ENCODE peak calls at places on chromosomes 12 and 14, in four cellular contexts. One of them, this sample, is unnamed. For H3K36me3, the result is how much of the 10 kb centered on the place peaks cover.

GRCh38 chr12:128813883-128814282 is 9.9 kb downstream of the SLC15A4 start:
- DNase-seq in heart right ventricle: no peak
- DNase-seq in bronchial epithelial cell: no peak
- DNase-seq in fibroblast of lung: peak
- DNase-seq in this sample: no peak

GRCh38 chr14:77031680-77032482 is 3.4 kb upstream of the IRF2BPL start:
- DNase-seq in bronchial epithelial cell: peak
- DNase-seq in fibroblast of lung: peak
- DNase-seq in heart right ventricle: no peak
- DNase-seq in this sample: no peak

GRCh38 chr14:103594265-103594664 is 31.5 kb downstream of the COA8 start:
- DNase-seq in bronchial epithelial cell: peak
- DNase-seq in fibroblast of lung: peak
- DNase-seq in heart right ventricle: peak
- DNase-seq in this sample: peak

GRCh38 chr14:68924392-68925158 is 54.5 kb downstream of the ACTN1 start:
- DNase-seq in fibroblast of lung: peak
- DNase-seq in bronchial epithelial cell: no peak
- DNase-seq in heart right ventricle: peak
- DNase-seq in this sample: no peak

GRCh38 chr12:76236640-76237039 is 111.6 kb downstream of the BBS10 start:
- DNase-seq in heart right ventricle: no peak
- DNase-seq in bronchial epithelial cell: peak
- DNase-seq in fibroblast of lung: peak
- DNase-seq in this sample: no peak

GRCh38 chr12:44858456-44858855 is 17.7 kb downstream of the NELL2 start:
- DNase-seq in bronchial epithelial cell: no peak
- DNase-seq in fibroblast of lung: no peak
- DNase-seq in heart right ventricle: no peak
- DNase-seq in this sample: no peak

GRCh38 chr12:115859231-115859630 is 418.3 kb downstream of the MED13L start:
- DNase-seq in heart right ventricle: no peak
- DNase-seq in bronchial epithelial cell: no peak
- DNase-seq in fibroblast of lung: no peak
- DNase-seq in this sample: no peak

GRCh38 chr12:7004287-7004803 is 13.9 kb downstream of the LPCAT3 start:
- DNase-seq in heart right ventricle: no peak
- DNase-seq in fibroblast of lung: no peak
- DNase-seq in bronchial epithelial cell: no peak
- DNase-seq in this sample: no peak

GRCh38 chr12:34398366-34398705 is 376.0 kb downstream of the ALG10 start:
- DNase-seq in bronchial epithelial cell: no peak
- DNase-seq in fibroblast of lung: no peak
- DNase-seq in heart right ventricle: no peak
- DNase-seq in this sample: no peak

GRCh38 chr12:52244615-52244994 is 11.6 kb downstream of the KRT7 start:
- DNase-seq in bronchial epithelial cell: no peak
- DNase-seq in heart right ventricle: no peak
- DNase-seq in fibroblast of lung: no peak
- DNase-seq in this sample: no peak

GRCh38 chr12:587132-587531 is 76.1 kb downstream of the NINJ2 start:
- DNase-seq in bronchial epithelial cell: no peak
- DNase-seq in fibroblast of lung: no peak
- DNase-seq in heart right ventricle: no peak
- DNase-seq in this sample: no peak

GRCh38 chr14:67609642-67610310 is 9.7 kb upstream of the PIGH start:
- DNase-seq in heart right ventricle: no peak
- DNase-seq in bronchial epithelial cell: no peak
- DNase-seq in fibroblast of lung: no peak
- DNase-seq in this sample: no peak

GRCh38 chr12:121494093-121494787 is 86.6 kb downstream of the KDM2B start:
- DNase-seq in fibroblast of lung: no peak
- DNase-seq in heart right ventricle: peak
- DNase-seq in bronchial epithelial cell: peak
- DNase-seq in this sample: no peak

GRCh38 chr12:76544601-76545261 is 14.8 kb downstream of the OSBPL8 start:
- DNase-seq in fibroblast of lung: no peak
- DNase-seq in bronchial epithelial cell: peak
- DNase-seq in heart right ventricle: no peak
- DNase-seq in this sample: no peak

GRCh38 chr14:90649557-90650135 is 166.6 kb downstream of the TTC7B start:
- DNase-seq in fibroblast of lung: no peak
- DNase-seq in heart right ventricle: no peak
- DNase-seq in bronchial epithelial cell: no peak
- DNase-seq in this sample: no peak

GRCh38 chr12:100954118-100954517 is 159.5 kb downstream of the ANO4 start:
- DNase-seq in heart right ventricle: no peak
- DNase-seq in fibroblast of lung: no peak
- DNase-seq in bronchial epithelial cell: no peak
- DNase-seq in this sample: no peak

GRCh38 chr12:63821781-63822251 is 22.7 kb upstream of the SRGAP1 start:
- DNase-seq in fibroblast of lung: peak
- DNase-seq in bronchial epithelial cell: no peak
- DNase-seq in heart right ventricle: peak
- DNase-seq in this sample: no peak

GRCh38 chr14:61342486-61342885 is 21.1 kb downstream of the PRKCH start:
- DNase-seq in fibroblast of lung: no peak
- DNase-seq in bronchial epithelial cell: no peak
- DNase-seq in heart right ventricle: no peak
- DNase-seq in this sample: no peak

GRCh38 chr14:67999290-67999689 is 179.7 kb downstream of the RAD51B start:
- DNase-seq in bronchial epithelial cell: peak
- DNase-seq in heart right ventricle: no peak
- DNase-seq in fibroblast of lung: peak
- DNase-seq in this sample: no peak

GRCh38 chr14:82855912-82856381 is 1322.3 kb upstream of the SEL1L start:
- DNase-seq in fibroblast of lung: peak
- DNase-seq in heart right ventricle: no peak
- DNase-seq in bronchial epithelial cell: peak
- DNase-seq in this sample: no peak

GRCh38 chr14:36659822-36660735 is 1.6 kb upstream of the PAX9 start:
- DNase-seq in bronchial epithelial cell: peak
- DNase-seq in heart right ventricle: no peak
- DNase-seq in fibroblast of lung: no peak
- DNase-seq in this sample: no peak

GRCh38 chr12:48041591-48042423 is 37.5 kb upstream of the COL2A1 start:
- DNase-seq in fibroblast of lung: no peak
- DNase-seq in bronchial epithelial cell: no peak
- DNase-seq in heart right ventricle: no peak
- DNase-seq in this sample: no peak

GRCh38 chr12:48044396-48044795 is 40.1 kb upstream of the COL2A1 start:
- DNase-seq in heart right ventricle: no peak
- DNase-seq in bronchial epithelial cell: no peak
- DNase-seq in fibroblast of lung: no peak
- DNase-seq in this sample: no peak

GRCh38 chr12:48045965-48046364 is 41.7 kb upstream of the COL2A1 start:
- DNase-seq in fibroblast of lung: no peak
- DNase-seq in heart right ventricle: no peak
- DNase-seq in bronchial epithelial cell: peak
- DNase-seq in this sample: no peak

GRCh38 chr12:48045061-48045846 is 41.0 kb upstream of the COL2A1 start:
- DNase-seq in heart right ventricle: no peak
- DNase-seq in bronchial epithelial cell: no peak
- DNase-seq in fibroblast of lung: no peak
- DNase-seq in this sample: no peak

GRCh38 chr12:48043771-48044170 is 39.5 kb upstream of the COL2A1 start:
- DNase-seq in bronchial epithelial cell: no peak
- DNase-seq in fibroblast of lung: no peak
- DNase-seq in heart right ventricle: no peak
- DNase-seq in this sample: no peak
- H3K36me3 ChIP-seq in bronchial epithelial cell: under half
- H3K36me3 ChIP-seq in fibroblast of lung: under half
- H3K36me3 ChIP-seq in heart right ventricle: half or more
- H3K36me3 ChIP-seq in this sample: under half

GRCh38 chr14:100825691-100826331 is at the start of gene MEG3:
- DNase-seq in fibroblast of lung: peak
- DNase-seq in bronchial epithelial cell: peak
- DNase-seq in heart right ventricle: peak
- DNase-seq in this sample: peak

GRCh38 chr14:100824946-100825690 is 800 bp upstream of the MEG3 start:
- DNase-seq in bronchial epithelial cell: no peak
- DNase-seq in heart right ventricle: no peak
- DNase-seq in fibroblast of lung: peak
- DNase-seq in this sample: no peak

GRCh38 chr14:100827140-100827517 is 1.2 kb downstream of the MEG3 start:
- DNase-seq in fibroblast of lung: peak
- DNase-seq in heart right ventricle: no peak
- DNase-seq in bronchial epithelial cell: no peak
- DNase-seq in this sample: no peak

GRCh38 chr14:100827751-100828447 is 2.0 kb downstream of the MEG3 start:
- DNase-seq in heart right ventricle: no peak
- DNase-seq in fibroblast of lung: peak
- DNase-seq in bronchial epithelial cell: peak
- DNase-seq in this sample: no peak

GRCh38 chr14:100826371-100827139 is 637 bp downstream of the MEG3 start:
- DNase-seq in fibroblast of lung: no peak
- DNase-seq in heart right ventricle: no peak
- DNase-seq in bronchial epithelial cell: no peak
- DNase-seq in this sample: no peak
- H3K4me3 ChIP-seq in fibroblast of lung: peak
- H3K4me3 ChIP-seq in heart right ventricle: peak
- H3K4me3 ChIP-seq in bronchial epithelial cell: peak
- H3K4me3 ChIP-seq in this sample: peak

GRCh38 chr12:29572938-29573337 is 75.5 kb upstream of the OVCH1 start:
- DNase-seq in bronchial epithelial cell: no peak
- DNase-seq in heart right ventricle: no peak
- DNase-seq in fibroblast of lung: no peak
- DNase-seq in this sample: no peak
- H3K36me3 ChIP-seq in bronchial epithelial cell: under half
- H3K36me3 ChIP-seq in heart right ventricle: under half
- H3K36me3 ChIP-seq in fibroblast of lung: under half
- H3K36me3 ChIP-seq in this sample: under half

DNA sequence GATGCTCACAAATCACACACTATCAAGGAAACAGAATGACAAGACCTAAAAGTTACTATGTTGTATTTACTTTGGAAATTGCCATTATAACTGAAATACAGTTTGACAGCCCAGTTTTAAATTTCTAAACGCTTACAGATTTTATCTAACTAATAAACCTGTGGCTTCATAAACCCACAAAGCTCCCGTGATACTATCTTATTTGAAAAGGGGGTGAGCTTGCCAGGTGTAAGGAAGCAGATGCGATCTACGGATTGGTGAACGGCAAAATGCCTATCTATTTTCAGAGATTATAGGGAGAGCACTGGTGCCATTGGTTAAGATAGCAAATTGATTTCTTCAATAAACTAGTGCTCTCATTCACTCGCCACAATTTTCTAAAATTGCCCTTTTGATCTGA is 485.5 kb downstream of the BCAT1 start:
- DNase-seq in fibroblast of lung: no peak
- DNase-seq in heart right ventricle: no peak
- DNase-seq in bronchial epithelial cell: no peak
- DNase-seq in this sample: no peak
- H3K4me3 ChIP-seq in fibroblast of lung: no peak
- H3K4me3 ChIP-seq in heart right ventricle: no peak
- H3K4me3 ChIP-seq in bronchial epithelial cell: no peak
- H3K4me3 ChIP-seq in this sample: no peak

GRCh38 chr12:3366451-3367155 is 124.4 kb upstream of the PRMT8 start:
- DNase-seq in bronchial epithelial cell: no peak
- DNase-seq in heart right ventricle: no peak
- DNase-seq in fibroblast of lung: no peak
- DNase-seq in this sample: no peak

GRCh38 chr12:3365416-3366385 is 125.3 kb upstream of the PRMT8 start:
- DNase-seq in fibroblast of lung: peak
- DNase-seq in heart right ventricle: peak
- DNase-seq in bronchial epithelial cell: peak
- DNase-seq in this sample: no peak

GRCh38 chr12:3363608-3364007 is 127.4 kb upstream of the PRMT8 start:
- DNase-seq in heart right ventricle: no peak
- DNase-seq in bronchial epithelial cell: no peak
- DNase-seq in fibroblast of lung: no peak
- DNase-seq in this sample: no peak

GRCh38 chr12:3364226-3364625 is 126.8 kb upstream of the PRMT8 start:
- DNase-seq in fibroblast of lung: no peak
- DNase-seq in bronchial epithelial cell: no peak
- DNase-seq in heart right ventricle: no peak
- DNase-seq in this sample: no peak

GRCh38 chr12:3364661-3365264 is 126.2 kb upstream of the PRMT8 start:
- DNase-seq in fibroblast of lung: no peak
- DNase-seq in heart right ventricle: no peak
- DNase-seq in bronchial epithelial cell: no peak
- DNase-seq in this sample: no peak
- H3K36me3 ChIP-seq in fibroblast of lung: under half
- H3K36me3 ChIP-seq in heart right ventricle: under half
- H3K36me3 ChIP-seq in bronchial epithelial cell: under half
- H3K36me3 ChIP-seq in this sample: under half

This sample was measured in BJ.